ENCODE peak calls at places on chromosomes 13 and 19, in eight cellular contexts. X is stimulated activated CD8-positive, alpha-beta memory T cell treated with anti-CD3 and anti-CD28 coated beads, Interleukin-4, amount 100 ng/mL, for 1 hour; D is ovary; K is stimulated activated CD4-positive, alpha-beta T cell treated with anti-CD3 and anti-CD28 coated beads, TNF-alpha, amount 100 ng/mL, for 48 hours; G is endothelial cell; L is Peyer's patch; A is left colon; Q is tibial nerve. E is an unnamed sample.

GRCh38 chr19:3599776-3600183 is 6.9 kb downstream of the TBXA2R start:
- DNase-seq in X (no peak), K (no peak), G (peak), Q (no peak), L (no peak), A (no peak), D (no peak), E (no peak)

GRCh38 chr13:114097893-114098688 is 34.3 kb downstream of the RASA3 start:
- DNase-seq in X (no peak), L (no peak), D (peak), G (no peak), Q (no peak), K (no peak), A (no peak), E (peak)

GRCh38 chr19:35596366-35596999 is 10.5 kb downstream of the PMIS2 start:
- DNase-seq in X (no peak), K (no peak), D (no peak), A (no peak), G (no peak), Q (no peak), L (no peak), E (no peak)

GRCh38 chr13:30832845-30833332 is 73.2 kb upstream of the MEDAG start:
- DNase-seq in G (no peak), K (peak), A (peak), Q (no peak), D (peak), L (no peak), X (no peak), E (no peak)

GRCh38 chr19:16268676-16269319 is 55.8 kb upstream of the KLF2 start:
- DNase-seq in G (no peak), D (no peak), K (no peak), A (no peak), Q (no peak), X (no peak), L (no peak), E (no peak)

GRCh38 chr13:80341771-80342271 is 895 bp upstream of the SPRY2 start:
- DNase-seq in Q (peak), X (no peak), G (peak), A (peak), K (no peak), D (peak), L (no peak), E (peak)

GRCh38 chr13:30681489-30682242 is 53.7 kb upstream of the ALOX5AP start:
- DNase-seq in D (no peak), K (no peak), L (no peak), Q (no peak), A (no peak), X (no peak), G (no peak), E (peak)

GRCh38 chr19:55316646-55317045 is 8.5 kb downstream of the TMEM150B start:
- DNase-seq in D (no peak), K (no peak), A (no peak), X (no peak), G (no peak), L (no peak), Q (no peak), E (no peak)

GRCh38 chr19:42286349-42287016 is 15.4 kb upstream of the PRR19 start:
- DNase-seq in Q (no peak), D (peak), K (no peak), L (no peak), X (no peak), A (no peak), G (no peak), E (no peak)

GRCh38 chr13:49587311-49587847 is 2.0 kb upstream of the RCBTB1 start:
- DNase-seq in L (no peak), G (no peak), Q (no peak), D (no peak), K (no peak), A (no peak), X (no peak), E (no peak)

GRCh38 chr13:62643799-62644484 is 1228.3 kb upstream of the PCDH20 start:
- DNase-seq in D (no peak), A (no peak), Q (no peak), X (no peak), G (no peak), L (no peak), K (no peak), E (no peak)

GRCh38 chr19:14901675-14902260 is 15.8 kb upstream of the OR7A17 start:
- DNase-seq in K (no peak), X (no peak), G (no peak), Q (no peak), A (no peak), L (no peak), D (no peak), E (no peak)

GRCh38 chr13:67299731-67300130 is 69.6 kb upstream of the PCDH9 start:
- DNase-seq in D (no peak), K (no peak), Q (no peak), A (no peak), L (no peak), X (no peak), G (no peak), E (no peak)

GRCh38 chr13:26497991-26498423 is 59.5 kb upstream of the WASF3 start:
- DNase-seq in X (no peak), G (no peak), K (no peak), Q (no peak), D (no peak), L (no peak), A (no peak), E (no peak)

GRCh38 chr19:47593860-47594259 is 15.1 kb upstream of the BICRA start:
- DNase-seq in D (no peak), A (no peak), K (no peak), L (no peak), X (no peak), G (no peak), Q (no peak), E (no peak)

GRCh38 chr13:31038834-31039552 is 106.5 kb downstream of the TEX26 start:
- DNase-seq in K (no peak), L (no peak), X (no peak), A (no peak), D (no peak), Q (no peak), G (no peak), E (no peak)

GRCh38 chr13:73945871-73946270 is 188.3 kb downstream of the KLF12 start:
- DNase-seq in Q (no peak), D (no peak), L (no peak), A (no peak), G (no peak), X (no peak), K (no peak), E (no peak)

GRCh38 chr13:106917673-106918652 is 350.0 kb upstream of the ARGLU1 start:
- DNase-seq in X (peak), Q (peak), G (peak), L (peak), D (peak), K (peak), A (peak), E (peak)

GRCh38 chr13:47788844-47789243 is 212.2 kb downstream of the SUCLA2 start:
- DNase-seq in D (no peak), Q (no peak), K (no peak), G (no peak), X (no peak), A (no peak), L (no peak), E (no peak)

GRCh38 chr19:14089412-14089661 is 1.2 kb downstream of the SAMD1 start:
- DNase-seq in X (no peak), Q (peak), D (no peak), A (no peak), L (no peak), K (no peak), G (no peak), E (no peak)

GRCh38 chr13:95217920-95218830 is 83.1 kb downstream of the ABCC4 start:
- DNase-seq in D (no peak), A (no peak), L (no peak), Q (no peak), K (no peak), G (no peak), X (no peak), E (no peak)

GRCh38 chr19:33905473-33905936 is 108.8 kb downstream of the KCTD15 start:
- DNase-seq in D (no peak), L (no peak), K (no peak), Q (no peak), A (no peak), G (peak), X (no peak), E (no peak)

GRCh38 chr13:31014461-31014860 is 82.0 kb downstream of the TEX26 start:
- DNase-seq in L (no peak), A (no peak), Q (no peak), K (no peak), G (no peak), D (no peak), X (no peak), E (no peak)

GRCh38 chr19:10209305-10209704 is 14.6 kb upstream of the DNMT1 start:
- DNase-seq in A (no peak), X (no peak), G (no peak), D (no peak), Q (no peak), L (no peak), K (no peak), E (no peak)

E was measured in right atrium auricular region.